ENCODE peak calls at places on chromosomes 12 and 14, in seven cellular contexts. One of them, this sample, is unnamed.

GRCh38 chr12:108826115-108826806 is 31.1 kb downstream of the SSH1 start:
- DNase-seq in IMR-90: peak; percentile 97
- DNase-seq in trophoblast cell: peak; percentile 30
- DNase-seq in neuronal stem cell: no peak
- DNase-seq in H9: no peak
- DNase-seq in mesendoderm: peak; percentile 51
- DNase-seq in H1: no peak
- DNase-seq in this sample: peak; percentile 99

GRCh38 chr14:68978550-68978911 is 571 bp downstream of the ACTN1 start:
- DNase-seq in IMR-90: no peak
- DNase-seq in trophoblast cell: peak; percentile 43
- DNase-seq in neuronal stem cell: peak; percentile 67
- DNase-seq in H9: peak; percentile 78
- DNase-seq in mesendoderm: peak; percentile 69
- DNase-seq in H1: peak; percentile 88
- DNase-seq in this sample: peak; percentile 62

GRCh38 chr12:4387607-4388006 is 8.1 kb upstream of the FGF23 start:
- DNase-seq in IMR-90: no peak
- DNase-seq in trophoblast cell: no peak
- DNase-seq in neuronal stem cell: no peak
- DNase-seq in H9: no peak
- DNase-seq in mesendoderm: no peak
- DNase-seq in H1: peak; percentile 11
- DNase-seq in this sample: no peak

GRCh38 chr12:88946377-88946997 is 366.2 kb upstream of the KITLG start:
- DNase-seq in IMR-90: peak; percentile 78
- DNase-seq in trophoblast cell: peak; percentile 13
- DNase-seq in neuronal stem cell: no peak
- DNase-seq in H9: no peak
- DNase-seq in mesendoderm: peak; percentile 18
- DNase-seq in H1: no peak
- DNase-seq in this sample: peak; percentile 93

GRCh38 chr12:110002691-110003515 is 3.7 kb downstream of the ANKRD13A start:
- DNase-seq in IMR-90: peak; percentile 52
- DNase-seq in trophoblast cell: peak; percentile 90
- DNase-seq in neuronal stem cell: no peak
- DNase-seq in H9: no peak
- DNase-seq in mesendoderm: no peak
- DNase-seq in H1: no peak
- DNase-seq in this sample: no peak

GRCh38 chr12:131570596-131570995 is 140.3 kb upstream of the SFSWAP start:
- DNase-seq in IMR-90: no peak
- DNase-seq in trophoblast cell: no peak
- DNase-seq in neuronal stem cell: no peak
- DNase-seq in H9: no peak
- DNase-seq in mesendoderm: no peak
- DNase-seq in H1: no peak
- DNase-seq in this sample: no peak

GRCh38 chr12:122062832-122063690 is 15.5 kb upstream of the MLXIP start:
- DNase-seq in IMR-90: peak; percentile 66
- DNase-seq in trophoblast cell: peak; percentile 83
- DNase-seq in neuronal stem cell: no peak
- DNase-seq in H9: peak; percentile 77
- DNase-seq in mesendoderm: peak; percentile 95
- DNase-seq in H1: no peak
- DNase-seq in this sample: peak; percentile 90

GRCh38 chr14:105257464-105257863 is 9.1 kb downstream of the BTBD6 start:
- DNase-seq in IMR-90: no peak
- DNase-seq in trophoblast cell: no peak
- DNase-seq in neuronal stem cell: no peak
- DNase-seq in H9: peak; percentile 27
- DNase-seq in mesendoderm: no peak
- DNase-seq in H1: no peak
- DNase-seq in this sample: no peak

GRCh38 chr14:65062096-65063075 is 39.9 kb downstream of the MAX start:
- DNase-seq in IMR-90: no peak
- DNase-seq in trophoblast cell: no peak
- DNase-seq in neuronal stem cell: no peak
- DNase-seq in H9: no peak
- DNase-seq in mesendoderm: no peak
- DNase-seq in H1: no peak
- DNase-seq in this sample: no peak

GRCh38 chr12:48334807-48335206 is 15.9 kb downstream of the ZNF641 start:
- DNase-seq in IMR-90: no peak
- DNase-seq in trophoblast cell: peak; percentile 5
- DNase-seq in neuronal stem cell: no peak
- DNase-seq in H9: no peak
- DNase-seq in mesendoderm: no peak
- DNase-seq in H1: no peak
- DNase-seq in this sample: no peak

GRCh38 chr12:124456652-124457152 is 110.7 kb downstream of the NCOR2 start:
- DNase-seq in IMR-90: no peak
- DNase-seq in trophoblast cell: no peak
- DNase-seq in neuronal stem cell: no peak
- DNase-seq in H9: no peak
- DNase-seq in mesendoderm: no peak
- DNase-seq in H1: no peak
- DNase-seq in this sample: no peak

GRCh38 chr14:70213721-70214282 is 25.1 kb upstream of the SLC8A3 start:
- DNase-seq in IMR-90: no peak
- DNase-seq in trophoblast cell: no peak
- DNase-seq in neuronal stem cell: no peak
- DNase-seq in H9: no peak
- DNase-seq in mesendoderm: peak; percentile 68
- DNase-seq in H1: no peak
- DNase-seq in this sample: no peak

GRCh38 chr14:62428429-62429203 is 616.6 kb downstream of the KCNH5 start:
- DNase-seq in IMR-90: peak; percentile 65
- DNase-seq in trophoblast cell: peak; percentile 70
- DNase-seq in neuronal stem cell: no peak
- DNase-seq in H9: no peak
- DNase-seq in mesendoderm: peak; percentile 22
- DNase-seq in H1: no peak
- DNase-seq in this sample: peak; percentile 76

GRCh38 chr14:22417914-22418313 is 171.1 kb downstream of the DAD1 start:
- DNase-seq in IMR-90: no peak
- DNase-seq in trophoblast cell: no peak
- DNase-seq in neuronal stem cell: no peak
- DNase-seq in H9: no peak
- DNase-seq in mesendoderm: no peak
- DNase-seq in H1: no peak
- DNase-seq in this sample: no peak

GRCh38 chr12:57621497-57622292 is 10.5 kb downstream of the ARHGEF25 start:
- DNase-seq in IMR-90: peak; percentile 11
- DNase-seq in trophoblast cell: peak; percentile 56
- DNase-seq in neuronal stem cell: no peak
- DNase-seq in H9: peak; percentile 76
- DNase-seq in mesendoderm: peak; percentile 57
- DNase-seq in H1: peak; percentile 87
- DNase-seq in this sample: peak; percentile 50

GRCh38 chr12:111788178-111788654 is 21.5 kb downstream of the ALDH2 start:
- DNase-seq in IMR-90: peak; percentile 55
- DNase-seq in trophoblast cell: peak; percentile 40
- DNase-seq in neuronal stem cell: no peak
- DNase-seq in H9: no peak
- DNase-seq in mesendoderm: no peak
- DNase-seq in H1: no peak
- DNase-seq in this sample: peak; percentile 35

GRCh38 chr12:124425667-124426066 is 130.8 kb downstream of the RFLNA start:
- DNase-seq in IMR-90: no peak
- DNase-seq in trophoblast cell: no peak
- DNase-seq in neuronal stem cell: no peak
- DNase-seq in H9: no peak
- DNase-seq in mesendoderm: no peak
- DNase-seq in H1: no peak
- DNase-seq in this sample: no peak

GRCh38 chr12:52789637-52790426 is 6.1 kb downstream of the KRT3 start:
- DNase-seq in IMR-90: no peak
- DNase-seq in trophoblast cell: peak; percentile 59
- DNase-seq in neuronal stem cell: no peak
- DNase-seq in H9: peak; percentile 67
- DNase-seq in mesendoderm: no peak
- DNase-seq in H1: no peak
- DNase-seq in this sample: no peak

GRCh38 chr14:63542231-63542999 is 762 bp downstream of the PPP2R5E start:
- DNase-seq in IMR-90: no peak
- DNase-seq in trophoblast cell: peak; percentile 34
- DNase-seq in neuronal stem cell: peak; percentile 39
- DNase-seq in H9: peak; percentile 39
- DNase-seq in mesendoderm: peak; percentile 61
- DNase-seq in H1: peak; percentile 61
- DNase-seq in this sample: peak; percentile 38

GRCh38 chr12:54135621-54136027 is 53.2 kb downstream of the SMUG1 start:
- DNase-seq in IMR-90: no peak
- DNase-seq in trophoblast cell: no peak
- DNase-seq in neuronal stem cell: peak; percentile 56
- DNase-seq in H9: no peak
- DNase-seq in mesendoderm: no peak
- DNase-seq in H1: no peak
- DNase-seq in this sample: no peak

DNA sequence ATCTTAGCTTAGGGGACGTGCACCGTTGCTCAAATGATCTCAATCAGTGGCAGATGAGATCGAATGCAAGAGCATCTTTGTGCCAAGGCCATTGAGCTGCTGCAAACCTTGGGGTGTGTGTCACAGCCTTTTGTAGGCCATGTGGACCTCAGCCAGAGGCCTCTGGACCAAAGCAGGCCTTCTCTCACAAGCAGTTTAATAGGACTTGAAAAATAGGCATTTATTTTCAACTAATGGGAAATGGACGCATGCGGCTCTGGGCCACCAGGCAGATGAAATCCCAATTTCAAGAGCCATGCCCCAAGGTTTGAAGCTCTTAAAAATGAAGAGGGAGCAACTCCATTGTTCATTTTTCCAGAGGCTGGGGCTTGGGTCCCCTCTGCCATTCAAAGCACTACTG is 87.3 kb downstream of the TTC7B start:
- DNase-seq in IMR-90: no peak
- DNase-seq in trophoblast cell: no peak
- DNase-seq in neuronal stem cell: no peak
- DNase-seq in H9: no peak
- DNase-seq in mesendoderm: no peak
- DNase-seq in H1: no peak
- DNase-seq in this sample: no peak
- H3K4ac ChIP-seq in IMR-90: no peak overlapping the region
- H3K4ac ChIP-seq in trophoblast cell: no peak overlapping the region
- H3K4ac ChIP-seq in neuronal stem cell: no peak overlapping the region
- H3K4ac ChIP-seq in H9: no peak overlapping the region
- H3K4ac ChIP-seq in mesendoderm: no peak overlapping the region
- H3K4ac ChIP-seq in H1: no peak overlapping the region
- H3K4ac ChIP-seq in this sample: no peak overlapping the region

GRCh38 chr14:75442166-75442565 is 14.3 kb downstream of the JDP2 start:
- DNase-seq in IMR-90: no peak
- DNase-seq in trophoblast cell: no peak
- DNase-seq in neuronal stem cell: no peak
- DNase-seq in H9: peak; percentile 11
- DNase-seq in mesendoderm: no peak
- DNase-seq in H1: no peak
- DNase-seq in this sample: no peak
- H2BK120ac ChIP-seq in IMR-90: no peak overlapping the region
- H2BK120ac ChIP-seq in trophoblast cell: no peak overlapping the region
- H2BK120ac ChIP-seq in neuronal stem cell: no peak overlapping the region
- H2BK120ac ChIP-seq in H9: no peak overlapping the region
- H2BK120ac ChIP-seq in mesendoderm: no peak overlapping the region
- H2BK120ac ChIP-seq in H1: no peak overlapping the region
- H2BK120ac ChIP-seq in this sample: no peak overlapping the region

GRCh38 chr12:78034025-78034424 is 203.3 kb downstream of the NAV3 start:
- DNase-seq in IMR-90: peak; percentile 55
- DNase-seq in trophoblast cell: peak; percentile 70
- DNase-seq in neuronal stem cell: no peak
- DNase-seq in H9: no peak
- DNase-seq in mesendoderm: no peak
- DNase-seq in H1: no peak
- DNase-seq in this sample: peak; percentile 28

GRCh38 chr12:78028426-78028825 is 197.7 kb downstream of the NAV3 start:
- DNase-seq in IMR-90: no peak
- DNase-seq in trophoblast cell: no peak
- DNase-seq in neuronal stem cell: no peak
- DNase-seq in H9: no peak
- DNase-seq in mesendoderm: no peak
- DNase-seq in H1: no peak
- DNase-seq in this sample: no peak
- H3K4ac ChIP-seq in IMR-90: no peak overlapping the region
- H3K4ac ChIP-seq in trophoblast cell: no peak overlapping the region
- H3K4ac ChIP-seq in neuronal stem cell: no peak overlapping the region
- H3K4ac ChIP-seq in H9: no peak overlapping the region
- H3K4ac ChIP-seq in mesendoderm: no peak overlapping the region
- H3K4ac ChIP-seq in H1: no peak overlapping the region
- H3K4ac ChIP-seq in this sample: no peak overlapping the region

DNA sequence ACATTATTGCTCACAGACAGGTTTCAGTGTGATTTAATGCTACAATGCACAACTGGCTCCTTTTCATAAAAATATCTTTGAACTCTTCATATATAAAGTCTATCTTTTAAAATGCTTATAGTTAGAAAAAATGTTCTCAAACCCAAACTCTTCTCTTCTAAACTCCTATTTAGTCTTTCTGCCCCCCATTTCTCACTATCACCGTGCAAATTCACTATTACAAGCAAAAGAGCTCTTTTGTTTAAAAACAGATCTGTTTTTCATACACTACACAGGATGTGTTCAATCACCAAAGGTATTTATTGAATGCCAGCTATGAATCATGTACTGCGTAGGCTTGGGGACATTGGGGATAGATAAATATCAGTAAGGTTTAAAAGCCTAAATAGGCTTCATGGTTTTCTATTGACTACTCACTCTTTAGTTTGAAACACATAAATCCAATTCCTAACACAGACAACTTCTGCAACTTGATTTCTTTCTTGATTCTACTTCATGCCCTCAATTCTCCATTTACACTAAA is 692.3 kb downstream of the C12orf50 start:
- DNase-seq in IMR-90: no peak
- DNase-seq in trophoblast cell: no peak
- DNase-seq in neuronal stem cell: no peak
- DNase-seq in H9: no peak
- DNase-seq in mesendoderm: no peak
- DNase-seq in H1: no peak
- DNase-seq in this sample: no peak
- H2BK120ac ChIP-seq in IMR-90: no peak overlapping the region
- H2BK120ac ChIP-seq in trophoblast cell: no peak overlapping the region
- H2BK120ac ChIP-seq in neuronal stem cell: no peak overlapping the region
- H2BK120ac ChIP-seq in H9: no peak overlapping the region
- H2BK120ac ChIP-seq in mesendoderm: no peak overlapping the region
- H2BK120ac ChIP-seq in H1: no peak overlapping the region
- H2BK120ac ChIP-seq in this sample: no peak overlapping the region

This sample was measured in mesenchymal stem cell.